ENCODE peak calls at places on chromosomes 13 and 19, in seven cellular contexts. B is GM23248, R is astrocyte, H is lung, O is pancreas, N is cardiac muscle cell, U is AG04450. P is an unnamed sample.

GRCh38 chr19:42121666-42122069 is 10.6 kb downstream of the POU2F2 start:
- DNase-seq in B (peak), R (peak), H (no peak), O (no peak), N (no peak), U (peak), P (peak)

GRCh38 chr19:10069046-10069445 is 17.1 kb upstream of the SHFL start:
- DNase-seq in B (peak), R (no peak), H (no peak), O (no peak), N (no peak), U (no peak), P (no peak)

GRCh38 chr13:99062593-99062992 is 84.7 kb upstream of the DOCK9 start:
- DNase-seq in B (peak), R (peak), H (no peak), O (no peak), N (no peak), U (no peak), P (no peak)

GRCh38 chr19:7871530-7872305 is 2.5 kb downstream of the PRR36 start:
- DNase-seq in B (peak), R (peak), H (peak), O (peak), N (peak), U (peak), P (no peak)

GRCh38 chr19:15199652-15200574 is 882 bp downstream of the NOTCH3 start:
- DNase-seq in B (peak), R (no peak), H (no peak), O (peak), N (peak), U (no peak), P (no peak)

GRCh38 chr13:43046259-43046658 is 22.9 kb downstream of the DNAJC15 start:
- DNase-seq in B (no peak), R (no peak), H (no peak), O (no peak), N (no peak), U (no peak), P (no peak)

GRCh38 chr19:42246869-42247630 is 4.6 kb upstream of the GSK3A start:
- DNase-seq in B (peak), R (no peak), H (no peak), O (no peak), N (no peak), U (no peak), P (no peak)

GRCh38 chr13:23620211-23620610 is 50.0 kb downstream of the TNFRSF19 start:
- DNase-seq in B (peak), R (no peak), H (no peak), O (no peak), N (no peak), U (no peak), P (no peak)

GRCh38 chr19:10517760-10518443 is 655 bp upstream of the S1PR5 start:
- DNase-seq in B (peak), R (no peak), H (no peak), O (peak), N (no peak), U (no peak), P (peak)

GRCh38 chr13:41842029-41842428 is 118.9 kb downstream of the VWA8 start:
- DNase-seq in B (no peak), R (no peak), H (no peak), O (no peak), N (peak), U (no peak), P (no peak)

GRCh38 chr19:4691383-4691782 is 21.2 kb upstream of the MYDGF start:
- DNase-seq in B (no peak), R (no peak), H (no peak), O (no peak), N (no peak), U (no peak), P (no peak)

GRCh38 chr19:29002336-29002735 is 210.6 kb downstream of the UQCRFS1 start:
- DNase-seq in B (no peak), R (no peak), H (no peak), O (no peak), N (no peak), U (no peak), P (no peak)

GRCh38 chr13:34939771-34940170 is 2.3 kb upstream of the NBEA start:
- DNase-seq in B (no peak), R (no peak), H (no peak), O (no peak), N (no peak), U (no peak), P (no peak)

GRCh38 chr19:38033658-38034150 is 126.7 kb downstream of the SIPA1L3 start:
- DNase-seq in B (no peak), R (peak), H (no peak), O (no peak), N (no peak), U (no peak), P (no peak)
- H3K27ac ChIP-seq in B (no peak), R (peak), H (peak), O (no peak), N (no peak), U (no peak), P (no peak)

DNA sequence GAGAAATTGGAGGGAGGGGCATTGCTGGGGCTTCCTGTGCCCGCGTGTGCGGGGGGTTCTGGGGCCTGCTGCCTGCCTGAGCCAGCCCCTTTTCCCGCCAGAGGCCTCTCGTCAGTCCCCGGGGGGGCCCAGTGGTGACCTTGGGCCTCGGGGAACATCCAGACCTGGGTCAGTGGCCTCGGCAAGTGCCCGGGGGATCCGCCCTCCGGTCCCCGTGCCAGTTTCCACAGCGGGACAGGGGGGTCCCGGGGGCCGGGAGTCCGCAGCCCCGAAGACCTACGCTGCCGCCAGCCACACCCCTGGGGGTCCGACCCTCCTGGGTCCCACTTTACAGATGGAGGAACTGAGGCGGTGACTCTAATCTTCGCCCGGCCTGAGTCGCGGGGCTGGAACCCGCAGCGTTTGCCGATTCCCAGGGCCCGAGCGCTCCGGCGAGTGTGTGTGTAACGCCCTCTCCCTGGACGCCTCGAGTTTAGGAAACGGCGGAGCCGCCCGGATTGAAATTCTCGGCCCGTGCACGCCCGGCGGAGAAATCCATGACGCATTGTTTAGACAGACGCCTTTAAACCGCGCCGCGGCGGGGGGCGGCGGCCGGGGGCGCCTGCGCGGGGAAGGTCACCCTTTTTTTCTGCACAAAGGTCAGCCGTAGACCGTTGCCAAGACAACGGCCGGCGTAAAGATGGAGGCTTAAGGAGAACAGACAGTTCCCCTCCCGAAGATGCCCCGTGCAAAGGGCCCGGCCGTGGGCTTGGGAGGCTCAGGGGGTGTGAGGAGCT is 39.3 kb downstream of the EFNA2 start:
- DNase-seq in B (peak), R (peak), H (peak), O (peak), N (peak), U (peak), P (peak)
- H3K27ac ChIP-seq in B (no peak), R (peak), H (no peak), O (no peak), N (no peak), U (peak), P (peak)

GRCh38 chr13:21670006-21670882 is 629 bp upstream of the FGF9 start:
- DNase-seq in B (peak), R (peak), H (no peak), O (peak), N (peak), U (no peak), P (peak)
- H3K27ac ChIP-seq in B (no peak), R (no peak), H (peak), O (no peak), N (no peak), U (no peak), P (no peak)

GRCh38 chr13:51044023-51044665 is 66.9 kb downstream of the C13orf42 start:
- DNase-seq in B (no peak), R (no peak), H (no peak), O (no peak), N (no peak), U (no peak), P (no peak)

GRCh38 chr13:51048166-51048461 is 63.0 kb downstream of the C13orf42 start:
- DNase-seq in B (peak), R (no peak), H (no peak), O (no peak), N (no peak), U (no peak), P (no peak)

GRCh38 chr13:51041710-51042109 is 69.4 kb downstream of the C13orf42 start:
- DNase-seq in B (no peak), R (no peak), H (no peak), O (no peak), N (no peak), U (no peak), P (no peak)

GRCh38 chr13:51047434-51048165 is 63.5 kb downstream of the C13orf42 start:
- DNase-seq in B (no peak), R (no peak), H (no peak), O (no peak), N (no peak), U (no peak), P (no peak)

DNA sequence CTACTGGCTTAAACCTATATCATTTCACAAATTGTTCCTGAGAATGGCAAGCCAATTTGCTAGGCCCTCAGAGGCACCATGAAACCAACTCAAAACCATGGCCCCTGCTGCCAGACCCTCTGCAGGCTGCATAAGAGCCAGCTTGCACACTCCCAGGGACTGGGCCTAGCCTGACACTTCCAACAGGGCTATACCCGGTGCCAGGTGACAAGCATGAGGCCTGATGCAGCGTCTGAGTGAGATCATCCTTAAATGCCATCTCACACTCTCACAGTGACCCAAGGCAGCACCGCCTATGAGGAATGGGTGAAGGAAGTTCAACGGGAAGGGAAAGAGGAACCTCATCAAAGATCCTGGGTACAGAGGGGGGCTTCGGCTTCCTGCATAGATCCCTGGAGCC is 65.6 kb downstream of the C13orf42 start:
- DNase-seq in B (no peak), R (no peak), H (no peak), O (no peak), N (no peak), U (no peak), P (no peak)
- H3K27ac ChIP-seq in B (no peak), R (no peak), H (no peak), O (no peak), N (no peak), U (no peak), P (no peak)

GRCh38 chr19:19399733-19400438 is 5.6 kb upstream of the GATAD2A start:
- DNase-seq in B (peak), R (peak), H (no peak), O (no peak), N (no peak), U (no peak), P (no peak)
- H3K27ac ChIP-seq in B (peak), R (peak), H (no peak), O (no peak), N (no peak), U (no peak), P (no peak)

GRCh38 chr19:35305181-35305580 is 13.2 kb downstream of the MAG start:
- DNase-seq in B (no peak), R (no peak), H (no peak), O (no peak), N (no peak), U (no peak), P (no peak)

GRCh38 chr19:35301961-35302360 is 10.0 kb downstream of the MAG start:
- DNase-seq in B (no peak), R (no peak), H (no peak), O (no peak), N (no peak), U (no peak), P (no peak)

GRCh38 chr19:35302446-35302845 is 10.5 kb downstream of the MAG start:
- DNase-seq in B (no peak), R (no peak), H (no peak), O (no peak), N (no peak), U (no peak), P (no peak)

GRCh38 chr19:35303357-35303915 is 11.5 kb downstream of the MAG start:
- DNase-seq in B (no peak), R (no peak), H (no peak), O (no peak), N (no peak), U (no peak), P (no peak)

DNA sequence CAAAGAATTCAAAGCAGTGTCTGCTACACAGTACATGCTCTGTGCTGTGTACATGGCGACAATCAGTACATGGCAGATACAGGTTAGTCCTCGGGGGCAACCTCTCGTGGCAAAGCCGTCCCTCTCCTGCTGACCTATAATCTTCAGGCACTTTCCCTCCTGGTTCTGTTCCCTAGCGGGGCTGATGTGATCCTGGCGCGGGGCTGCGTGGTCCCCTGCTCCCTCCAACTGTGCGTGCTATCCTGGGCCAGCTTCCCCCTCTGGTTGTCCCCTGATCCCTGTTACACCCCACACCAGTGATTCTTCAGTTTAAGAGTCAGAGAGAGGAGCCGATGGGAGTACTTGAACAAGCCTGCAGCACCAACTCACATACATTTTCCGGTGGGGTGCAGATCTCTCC is 12.1 kb downstream of the MAG start:
- DNase-seq in B (no peak), R (no peak), H (no peak), O (no peak), N (no peak), U (no peak), P (no peak)
- H3K27ac ChIP-seq in B (no peak), R (no peak), H (no peak), O (no peak), N (no peak), U (no peak), P (peak)

GRCh38 chr19:46376241-46377153 is 29.6 kb downstream of the PPP5C start:
- DNase-seq in B (no peak), R (no peak), H (no peak), O (peak), N (no peak), U (no peak), P (no peak)

GRCh38 chr19:46380690-46381089 is 32.7 kb downstream of the CCDC8 start:
- DNase-seq in B (no peak), R (no peak), H (no peak), O (no peak), N (no peak), U (no peak), P (no peak)

GRCh38 chr19:46381346-46381745 is 32.0 kb downstream of the CCDC8 start:
- DNase-seq in B (no peak), R (no peak), H (no peak), O (no peak), N (no peak), U (no peak), P (no peak)

GRCh38 chr19:46374526-46375475 is 27.9 kb downstream of the PPP5C start:
- DNase-seq in B (no peak), R (no peak), H (no peak), O (peak), N (no peak), U (no peak), P (no peak)

DNA sequence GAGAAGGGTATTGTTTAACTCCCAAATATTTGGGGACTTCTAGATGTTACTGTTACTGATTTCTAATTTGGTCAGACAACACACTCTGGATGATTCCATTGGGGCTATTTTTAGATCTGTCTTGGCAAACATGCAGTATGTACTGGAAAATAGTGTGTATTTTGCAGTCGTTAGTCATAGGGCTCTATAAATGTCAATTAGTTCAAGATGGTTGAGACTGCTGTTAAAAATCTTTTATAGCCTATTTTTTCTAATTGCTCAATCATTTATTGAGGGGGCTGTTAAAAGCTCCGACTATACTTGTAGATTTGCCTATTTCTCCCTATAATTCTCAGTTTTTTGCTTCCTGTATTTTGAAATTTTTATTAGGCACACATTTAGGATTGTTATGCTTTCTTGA is 31.4 kb downstream of the PPP5C start:
- DNase-seq in B (peak), R (peak), H (no peak), O (no peak), N (no peak), U (no peak), P (no peak)
- H3K27ac ChIP-seq in B (peak), R (peak), H (no peak), O (no peak), N (no peak), U (no peak), P (no peak)

DNA sequence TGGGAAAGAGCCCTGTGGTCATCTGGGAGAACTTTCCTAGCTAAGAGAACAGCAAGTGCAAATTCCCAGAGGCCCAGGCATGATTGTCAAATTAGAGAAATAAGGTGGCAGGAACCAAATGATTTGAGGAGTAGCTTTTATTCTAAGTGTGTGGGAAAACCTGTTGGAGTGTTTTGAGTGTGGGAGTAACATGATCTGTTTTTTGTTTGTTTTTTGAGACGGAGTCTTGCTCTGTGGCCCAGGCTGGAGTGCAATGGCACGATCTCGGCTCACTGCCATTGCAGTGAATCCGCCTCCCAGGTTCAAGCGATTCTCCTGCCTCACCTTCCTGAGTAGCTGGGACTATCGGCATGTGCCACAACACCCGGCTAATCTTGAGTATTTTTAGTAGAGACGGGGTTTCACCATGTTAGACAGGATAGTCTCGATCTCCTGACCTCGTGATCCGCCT is 2.4 kb downstream of the SAE1 start:
- DNase-seq in B (no peak), R (no peak), H (no peak), O (no peak), N (no peak), U (no peak), P (no peak)
- H3K27ac ChIP-seq in B (no peak), R (no peak), H (no peak), O (no peak), N (peak), U (no peak), P (no peak)

P was measured in substantia nigra.